ENCODE peak calls at places on chromosomes 1 and 21, in ten cellular contexts. P, Z, N, G, O, Y, I, T, B and H are unnamed samples.

GRCh38 chr1:202835548-202836072 is 24.9 kb downstream of the PCAT6 start:
- DNase-seq in P (no peak), Z (no peak), N (no peak), G (no peak), O (no peak), Y (no peak), I (no peak), T (peak), B (no peak), H (no peak)

GRCh38 chr1:161201828-161202712 is at the start of gene NDUFS2:
- DNase-seq in P (peak), Z (peak), N (peak), G (peak), O (peak), Y (peak), I (peak), T (peak), B (peak), H (peak)

GRCh38 chr1:247277211-247277610 is 21.3 kb downstream of the VN1R5 start:
- DNase-seq in P (no peak), Z (no peak), N (no peak), G (no peak), O (no peak), Y (no peak), I (no peak), T (no peak), B (no peak), H (no peak)

GRCh38 chr21:38420140-38420539 is 78.1 kb downstream of the ERG start:
- DNase-seq in P (no peak), Z (no peak), N (no peak), G (no peak), O (no peak), Y (no peak), I (no peak), T (no peak), B (no peak), H (no peak)

GRCh38 chr1:199641531-199641930 is 386.0 kb upstream of the NR5A2 start:
- DNase-seq in P (no peak), Z (no peak), N (no peak), G (no peak), O (no peak), Y (no peak), I (no peak), T (no peak), B (no peak), H (no peak)

GRCh38 chr1:47791879-47792608 is 205.1 kb downstream of the TRABD2B start:
- DNase-seq in P (no peak), Z (no peak), N (no peak), G (no peak), O (no peak), Y (no peak), I (no peak), T (no peak), B (no peak), H (no peak)

GRCh38 chr1:11176081-11176706 is 13.0 kb upstream of the ANGPTL7 start:
- DNase-seq in P (no peak), Z (no peak), N (no peak), G (no peak), O (no peak), Y (no peak), I (no peak), T (no peak), B (no peak), H (no peak)

GRCh38 chr1:24963099-24963872 is 33.2 kb upstream of the RUNX3 start:
- DNase-seq in P (no peak), Z (peak), N (peak), G (no peak), O (no peak), Y (no peak), I (no peak), T (no peak), B (no peak), H (no peak)

GRCh38 chr1:167191958-167192357 is 28.7 kb upstream of the POU2F1 start:
- DNase-seq in P (no peak), Z (no peak), N (no peak), G (no peak), O (no peak), Y (no peak), I (no peak), T (no peak), B (no peak), H (no peak)

GRCh38 chr1:163650624-163651023 is 328.9 kb downstream of the NUF2 start:
- DNase-seq in P (no peak), Z (no peak), N (no peak), G (no peak), O (no peak), Y (no peak), I (no peak), T (no peak), B (no peak), H (no peak)

GRCh38 chr1:33151115-33151514 is 30.7 kb downstream of the TRIM62 start:
- DNase-seq in P (no peak), Z (no peak), N (no peak), G (no peak), O (no peak), Y (no peak), I (no peak), T (no peak), B (no peak), H (no peak)

GRCh38 chr21:46229133-46229922 is 754 bp upstream of the LSS start:
- DNase-seq in P (peak), Z (no peak), N (no peak), G (no peak), O (no peak), Y (no peak), I (peak), T (no peak), B (no peak), H (no peak)

GRCh38 chr1:84598846-84599741 is 24.9 kb upstream of the CTBS start:
- DNase-seq in P (no peak), Z (no peak), N (no peak), G (no peak), O (no peak), Y (no peak), I (peak), T (no peak), B (no peak), H (no peak)

GRCh38 chr1:100611086-100611485 is 73.1 kb downstream of the GPR88 start:
- DNase-seq in P (no peak), Z (no peak), N (no peak), G (no peak), O (no peak), Y (no peak), I (no peak), T (no peak), B (no peak), H (no peak)

GRCh38 chr1:3219005-3219724 is 150.2 kb downstream of the PRDM16 start:
- DNase-seq in P (peak), Z (no peak), N (no peak), G (peak), O (no peak), Y (peak), I (no peak), T (no peak), B (no peak), H (no peak)

GRCh38 chr21:31268090-31268489 is 76.0 kb downstream of the TIAM1 start:
- DNase-seq in P (no peak), Z (no peak), N (no peak), G (no peak), O (no peak), Y (no peak), I (no peak), T (no peak), B (no peak), H (no peak)